ENCODE peak calls at places on chromosomes 3 and 15, in four cellular contexts. B is PC-9, J is GM23338, I is fibroblast of lung. A is an unnamed sample.

GRCh38 chr15:48084759-48085420 is 35.9 kb upstream of the SLC24A5 start:
- DNase-seq in B (no peak), I (peak; percentile 49), J (peak; percentile 78), A (peak; percentile 18)

GRCh38 chr3:192902481-192903023 is 15.1 kb downstream of the MB21D2 start:
- DNase-seq in I (no peak), J (no peak), B (no peak), A (no peak)

GRCh38 chr3:193040836-193041672 is 123.4 kb upstream of the MB21D2 start:
- DNase-seq in B (peak; percentile 58), J (peak; percentile 79), I (peak; percentile 54), A (peak; percentile 43)

GRCh38 chr3:27034255-27034654 is 334.9 kb downstream of the NEK10 start:
- DNase-seq in B (no peak), I (no peak), J (no peak), A (no peak)

GRCh38 chr3:58026598-58026997 is 18.4 kb downstream of the FLNB start:
- DNase-seq in I (no peak), J (no peak), B (no peak), A (no peak)

GRCh38 chr3:9743548-9743947 is 6.2 kb upstream of the OGG1 start:
- DNase-seq in B (no peak), J (no peak), I (no peak), A (no peak)

GRCh38 chr3:70064194-70064787 is 64.8 kb downstream of the SAMMSON start:
- DNase-seq in I (peak; percentile 16), B (no peak), J (peak; percentile 63), A (peak; percentile 71)

GRCh38 chr15:57626713-57627440 is 35.2 kb downstream of the MYZAP start:
- DNase-seq in I (no peak), J (no peak), B (no peak), A (peak; percentile 75)

GRCh38 chr15:34709866-34710265 is 44.9 kb downstream of the GJD2 start:
- DNase-seq in J (no peak), B (no peak), I (peak; percentile 42), A (no peak)

GRCh38 chr3:14962762-14963161 is 15.4 kb downstream of the NR2C2 start:
- DNase-seq in I (peak; percentile 74), J (no peak), B (no peak), A (no peak)

GRCh38 chr3:72145506-72146380 is 360.8 kb upstream of the PROK2 start:
- DNase-seq in I (peak; percentile 87), J (peak; percentile 18), B (no peak), A (no peak)

GRCh38 chr3:140898340-140899180 is 43.1 kb upstream of the SLC25A36 start:
- DNase-seq in I (peak; percentile 85), B (peak; percentile 66), J (peak; percentile 72), A (peak; percentile 55)

GRCh38 chr15:31300208-31300661 is 26.4 kb upstream of the KLF13 start:
- DNase-seq in B (no peak), I (no peak), J (no peak), A (no peak)

GRCh38 chr3:107943860-107944543 is 146.8 kb downstream of the CD47 start:
- DNase-seq in B (no peak), I (peak; percentile 42), J (no peak), A (no peak)

GRCh38 chr3:193963808-193964516 is 172.0 kb upstream of the HES1 start:
- DNase-seq in J (no peak), I (no peak), B (no peak), A (no peak)

GRCh38 chr15:64894395-64895056 is 17.2 kb upstream of the ANKDD1A start:
- DNase-seq in J (peak; percentile 82), B (no peak), I (no peak), A (no peak)

GRCh38 chr3:127628788-127629456 is at the start of gene PODXL2:
- DNase-seq in B (no peak), I (peak; percentile 70), J (peak; percentile 82), A (peak; percentile 47)

GRCh38 chr15:26070095-26070532 is 207.0 kb upstream of the ATP10A start:
- DNase-seq in B (no peak), I (no peak), J (no peak), A (no peak)

GRCh38 chr15:101476756-101477155 is 12.8 kb downstream of the PCSK6 start:
- DNase-seq in I (no peak), B (no peak), J (no peak), A (no peak)

GRCh38 chr3:36700537-36701248 is 63.7 kb downstream of the DCLK3 start:
- DNase-seq in I (peak; percentile 74), J (peak; percentile 80), B (peak; percentile 51), A (peak; percentile 52)

GRCh38 chr3:185935465-185936263 is 2.1 kb downstream of the TRA2B start:
- DNase-seq in J (no peak), B (no peak), I (peak; percentile 61), A (peak; percentile 28)

GRCh38 chr3:171135536-171135935 is 109.0 kb upstream of the SLC2A2 start:
- DNase-seq in B (no peak), I (peak; percentile 39), J (no peak), A (no peak)

GRCh38 chr3:42043116-42043796 is 47.9 kb upstream of the TRAK1 start:
- DNase-seq in J (peak; percentile 94), I (peak; percentile 83), B (no peak), A (peak; percentile 98)

GRCh38 chr3:47385007-47385406 is 4.2 kb downstream of the PTPN23 start:
- DNase-seq in B (peak; percentile 66), I (peak; percentile 86), J (no peak), A (no peak)

GRCh38 chr3:179421500-179421899 is 29.8 kb downstream of the GNB4 start:
- DNase-seq in I (peak; percentile 22), B (no peak), J (peak; percentile 22), A (peak; percentile 53)

GRCh38 chr15:82699726-82700125 is 9.9 kb downstream of the AP3B2 start:
- DNase-seq in I (no peak), J (peak; percentile 84), B (no peak), A (no peak)

GRCh38 chr15:49852756-49853155 is 231.9 kb downstream of the DTWD1 start:
- DNase-seq in I (no peak), B (no peak), J (no peak), A (no peak)

DNA sequence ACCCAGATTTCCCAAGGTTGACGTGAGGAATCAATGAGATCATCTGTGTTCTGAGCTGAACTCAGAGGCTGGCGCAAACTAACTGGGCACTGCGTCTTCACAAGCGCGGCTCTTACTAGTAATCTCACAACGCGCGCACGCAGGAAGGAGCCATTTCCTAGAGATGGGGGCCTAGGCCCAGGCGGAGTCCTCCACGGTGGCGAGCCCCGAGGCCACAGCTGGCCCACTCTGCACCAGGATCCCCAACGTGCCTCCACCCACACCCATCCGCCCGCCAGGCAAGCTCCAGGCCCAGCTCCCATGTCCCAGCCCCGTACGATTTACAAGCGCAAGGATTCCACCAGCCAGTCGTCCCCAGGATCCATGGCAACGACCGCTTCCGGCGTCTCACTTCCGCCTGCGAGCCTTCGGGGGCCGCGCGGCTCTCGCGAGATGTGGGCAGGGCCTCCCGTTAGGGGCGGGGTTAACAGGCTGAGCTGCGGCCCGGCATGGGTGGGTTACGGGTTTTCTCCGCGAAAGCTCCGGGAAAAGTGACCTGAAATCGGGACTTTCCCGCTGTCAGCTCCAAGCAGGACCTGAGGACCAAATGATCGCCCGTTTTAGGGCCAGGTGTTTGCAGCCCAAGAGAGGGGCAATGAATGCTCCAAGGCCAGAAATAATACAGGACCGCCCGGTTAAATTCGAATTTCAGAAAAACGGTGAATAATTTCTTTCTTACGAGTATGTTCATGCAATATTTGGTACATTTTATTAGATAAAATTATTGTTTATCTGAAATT is at the start of gene WDR73:
- DNase-seq in J (peak; percentile 97), I (peak; percentile 91), B (peak; percentile 82), A (peak; percentile 97)
- TF ChIP-seq EZH2 in J (no peak), I (no peak), B (no peak), A (no peak)

DNA sequence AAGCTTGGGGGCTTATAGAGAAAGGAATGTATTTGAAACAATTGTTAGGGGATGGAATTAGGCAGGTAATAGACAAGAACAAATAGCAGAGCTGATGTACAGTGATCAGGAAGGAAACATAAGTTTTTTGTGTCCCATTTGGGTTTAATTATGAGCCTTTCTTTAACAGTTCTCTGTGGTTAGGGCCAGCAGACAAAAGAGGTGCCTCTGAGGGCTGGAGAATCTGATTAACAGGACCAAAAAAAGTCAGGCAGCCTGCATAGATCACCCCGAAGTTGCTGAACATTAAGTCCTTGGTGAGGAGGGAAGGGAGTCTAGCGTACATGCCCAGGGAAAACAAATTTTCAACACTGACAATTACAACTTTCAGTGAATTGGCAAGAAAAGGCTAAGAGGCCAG is 88.6 kb upstream of the SPRED1 start:
- DNase-seq in B (no peak), J (no peak), I (no peak), A (no peak)
- TF ChIP-seq EZH2 in B (no peak), J (no peak), I (no peak), A (no peak)

GRCh38 chr3:137768361-137769320 is 4.5 kb downstream of the SOX14 start:
- DNase-seq in B (no peak), I (no peak), J (peak; percentile 74), A (no peak)

GRCh38 chr3:137767146-137768020 is 3.3 kb downstream of the SOX14 start:
- DNase-seq in B (no peak), I (no peak), J (peak; percentile 94), A (no peak)

GRCh38 chr3:137766069-137766960 is 2.2 kb downstream of the SOX14 start:
- DNase-seq in J (peak; percentile 70), I (no peak), B (no peak), A (no peak)

GRCh38 chr3:137769321-137770065 is 5.4 kb downstream of the SOX14 start:
- DNase-seq in B (no peak), J (peak; percentile 61), I (no peak), A (no peak)

GRCh38 chr3:137768021-137768360 is 3.9 kb downstream of the SOX14 start:
- DNase-seq in I (no peak), J (no peak), B (no peak), A (no peak)
- TF ChIP-seq EZH2 in I (peak; percentile 63), J (peak; percentile 23), B (no peak), A (no peak)

GRCh38 chr3:73812054-73812453 is 187.3 kb upstream of the PDZRN3 start:
- DNase-seq in J (no peak), B (no peak), I (no peak), A (no peak)
- TF ChIP-seq EZH2 in J (no peak), B (no peak), I (no peak), A (no peak)

DNA sequence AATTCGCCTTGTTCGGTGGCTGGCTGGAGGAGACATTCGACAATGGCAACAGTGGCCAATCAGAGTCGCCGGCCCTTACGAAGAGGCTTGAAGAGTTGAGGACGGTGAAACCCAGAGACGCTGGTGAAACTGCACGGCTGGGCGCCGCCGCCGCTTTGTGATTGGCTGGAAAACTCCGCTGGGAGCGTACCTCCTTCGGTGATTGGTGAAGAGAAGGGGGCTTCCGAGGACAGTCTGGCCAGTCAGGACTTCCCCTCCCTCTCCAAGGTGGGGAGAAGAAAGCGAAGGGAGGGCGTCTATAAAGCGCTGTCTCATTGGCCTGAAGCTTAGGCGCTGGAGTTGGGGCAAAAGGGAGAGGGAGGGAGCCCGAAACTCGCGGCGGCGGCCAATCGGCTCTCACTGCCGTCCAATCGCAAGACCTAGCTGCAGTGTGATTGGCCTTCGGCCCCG is 554 bp upstream of the GSK3B start:
- DNase-seq in I (peak; percentile 100), B (peak; percentile 99), J (peak; percentile 99), A (peak; percentile 100)
- TF ChIP-seq EZH2 in I (peak; percentile 71), B (no peak), J (no peak), A (peak; percentile 85)